ENCODE peak calls at places on chromosomes 16 and 17, in four cellular contexts. X, T, S and F are unnamed samples.

GRCh38 chr16:31352344-31353115 is 2.4 kb upstream of the ITGAX start:
- DNase-seq in T (no peak), S (no peak), X (no peak), F (no peak)

GRCh38 chr17:37696366-37696765 is 48.5 kb downstream of the HNF1B start:
- DNase-seq in T (no peak), S (no peak), X (no peak), F (no peak)

GRCh38 chr16:735982-736453 is 4.8 kb downstream of the CIAO3 start:
- DNase-seq in T (no peak), S (no peak), X (no peak), F (no peak)

GRCh38 chr16:79613009-79613408 is 12.5 kb upstream of the MAF start:
- DNase-seq in S (peak; percentile 63), X (no peak), T (no peak), F (peak; percentile 36)

GRCh38 chr16:85216522-85217375 is 104.5 kb upstream of the CIBAR2 start:
- DNase-seq in X (no peak), T (no peak), S (no peak), F (no peak)

GRCh38 chr16:67400901-67401300 is 7.6 kb upstream of the TPPP3 start:
- DNase-seq in X (no peak), T (no peak), S (no peak), F (no peak)

GRCh38 chr16:89971495-89972243 is 23.1 kb downstream of the DEF8 start:
- DNase-seq in S (no peak), T (peak; percentile 3), X (no peak), F (peak; percentile 9)

GRCh38 chr16:9946022-9946720 is 236.1 kb downstream of the GRIN2A start:
- DNase-seq in X (no peak), S (no peak), T (no peak), F (no peak)

GRCh38 chr17:51668963-51669246 is 408.6 kb downstream of the UTP18 start:
- DNase-seq in T (no peak), X (no peak), S (no peak), F (no peak)

GRCh38 chr17:57273471-57273870 is 17.1 kb downstream of the MSI2 start:
- DNase-seq in T (no peak), X (no peak), S (peak; percentile 64), F (peak; percentile 59)

GRCh38 chr16:17303101-17303500 is 167.7 kb downstream of the XYLT1 start:
- DNase-seq in T (no peak), S (no peak), X (no peak), F (no peak)

GRCh38 chr17:17564896-17565295 is 26.6 kb downstream of the PEMT start:
- DNase-seq in X (no peak), T (no peak), S (no peak), F (no peak)

GRCh38 chr16:88627531-88628411 is 10.6 kb upstream of the IL17C start:
- DNase-seq in S (no peak), T (no peak), X (no peak), F (no peak)

GRCh38 chr16:68481636-68482035 is 33.3 kb upstream of the SMPD3 start:
- DNase-seq in S (no peak), T (no peak), X (no peak), F (no peak)

GRCh38 chr17:81405382-81406005 is 10.2 kb downstream of the BAHCC1 start:
- DNase-seq in S (no peak), X (peak; percentile 95), T (peak; percentile 98), F (no peak)

GRCh38 chr17:33039874-33040273 is 48.2 kb downstream of the SPACA3 start:
- DNase-seq in T (peak; percentile 67), X (no peak), S (peak; percentile 88), F (peak; percentile 88)

GRCh38 chr16:1771072-1771863 is at the start of gene NME3:
- DNase-seq in T (peak; percentile 50), X (peak; percentile 79), S (peak; percentile 35), F (peak; percentile 73)

GRCh38 chr16:66696669-66697630 is at the start of gene CMTM4:
- DNase-seq in X (peak; percentile 89), S (peak; percentile 71), T (peak; percentile 72), F (peak; percentile 92)

GRCh38 chr17:39867891-39868553 is at the start of gene ZPBP2:
- DNase-seq in T (no peak), X (no peak), S (no peak), F (no peak)

GRCh38 chr16:82751020-82751419 is 124.3 kb downstream of the CDH13 start:
- DNase-seq in X (no peak), S (no peak), T (no peak), F (no peak)

GRCh38 chr16:82753821-82754220 is 127.1 kb downstream of the CDH13 start:
- DNase-seq in S (peak; percentile 28), X (no peak), T (peak; percentile 31), F (peak; percentile 58)

GRCh38 chr16:82744958-82745357 is 118.2 kb downstream of the CDH13 start:
- DNase-seq in X (no peak), S (no peak), T (no peak), F (no peak)

GRCh38 chr16:82750078-82750477 is 123.3 kb downstream of the CDH13 start:
- DNase-seq in X (no peak), T (no peak), S (no peak), F (no peak)

GRCh38 chr16:82748026-82748425 is 121.3 kb downstream of the CDH13 start:
- DNase-seq in T (peak; percentile 92), S (no peak), X (no peak), F (no peak)
- TF ChIP-seq CTCF in T (peak; percentile 54), S (peak; percentile 17), X (no peak), F (no peak)

DNA sequence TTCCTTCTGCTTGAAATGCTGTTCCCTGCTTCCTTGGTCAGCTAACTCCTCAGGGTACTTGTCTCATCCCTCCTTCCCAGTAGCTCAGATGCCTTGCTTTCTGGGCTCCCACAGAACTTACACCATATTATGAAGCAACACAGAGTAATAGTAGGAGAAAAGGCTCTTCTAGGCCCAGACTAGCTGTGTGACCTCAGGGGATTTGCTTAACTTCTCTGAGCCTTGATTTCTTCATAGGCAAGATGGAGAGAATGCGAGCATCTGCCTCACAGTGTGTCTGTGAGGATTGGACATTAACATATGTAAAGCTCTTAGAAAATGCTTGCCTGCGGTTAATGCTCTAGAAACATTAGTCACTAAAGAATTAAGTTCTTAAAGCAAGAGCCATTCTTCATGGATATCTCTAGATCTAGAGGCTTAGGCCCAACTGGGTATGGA is 22.3 kb upstream of the PECAM1 start:
- DNase-seq in T (no peak), S (no peak), X (no peak), F (no peak)
- H3K4me3 ChIP-seq in T (no peak overlapping the region), S (no peak overlapping the region), X (no peak overlapping the region), F (no peak overlapping the region)

GRCh38 chr17:77145635-77146632 is 5.2 kb downstream of the SEC14L1 start:
- DNase-seq in S (no peak), T (peak; percentile 75), X (no peak), F (peak; percentile 46)
- TF ChIP-seq CTCF in S (peak; percentile 26), T (peak; percentile 35), X (peak; percentile 16), F (peak; percentile 30)

GRCh38 chr16:86680137-86680536 is 101.8 kb downstream of the FOXL1 start:
- DNase-seq in S (peak; percentile 56), T (peak; percentile 85), X (no peak), F (peak; percentile 55)
- H3K4me3 ChIP-seq in S (no peak overlapping the region), T (no peak overlapping the region), X (no peak overlapping the region), F (no peak overlapping the region)

DNA sequence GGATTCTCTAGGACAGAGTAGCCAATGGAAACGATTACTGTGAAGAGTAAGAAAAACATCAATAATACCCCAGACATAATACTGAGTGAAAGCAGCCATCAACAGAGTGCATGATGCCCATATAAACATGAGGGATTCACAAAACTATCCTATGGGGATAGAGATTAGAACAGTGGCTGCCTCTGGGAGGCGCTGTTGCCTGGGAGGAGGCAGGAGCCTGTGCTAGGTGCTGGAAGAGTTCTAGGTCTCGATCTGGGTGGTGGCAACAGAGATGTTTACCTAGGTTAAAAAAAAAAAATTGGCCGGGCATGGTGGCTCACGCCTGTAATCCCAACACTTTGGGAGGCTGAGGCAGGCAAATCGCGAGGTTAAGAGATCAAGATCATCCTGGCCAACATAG is 7.9 kb downstream of the FA2H start:
- DNase-seq in T (no peak), X (no peak), S (no peak), F (no peak)
- TF ChIP-seq CTCF in T (no peak), X (no peak), S (no peak), F (no peak)

DNA sequence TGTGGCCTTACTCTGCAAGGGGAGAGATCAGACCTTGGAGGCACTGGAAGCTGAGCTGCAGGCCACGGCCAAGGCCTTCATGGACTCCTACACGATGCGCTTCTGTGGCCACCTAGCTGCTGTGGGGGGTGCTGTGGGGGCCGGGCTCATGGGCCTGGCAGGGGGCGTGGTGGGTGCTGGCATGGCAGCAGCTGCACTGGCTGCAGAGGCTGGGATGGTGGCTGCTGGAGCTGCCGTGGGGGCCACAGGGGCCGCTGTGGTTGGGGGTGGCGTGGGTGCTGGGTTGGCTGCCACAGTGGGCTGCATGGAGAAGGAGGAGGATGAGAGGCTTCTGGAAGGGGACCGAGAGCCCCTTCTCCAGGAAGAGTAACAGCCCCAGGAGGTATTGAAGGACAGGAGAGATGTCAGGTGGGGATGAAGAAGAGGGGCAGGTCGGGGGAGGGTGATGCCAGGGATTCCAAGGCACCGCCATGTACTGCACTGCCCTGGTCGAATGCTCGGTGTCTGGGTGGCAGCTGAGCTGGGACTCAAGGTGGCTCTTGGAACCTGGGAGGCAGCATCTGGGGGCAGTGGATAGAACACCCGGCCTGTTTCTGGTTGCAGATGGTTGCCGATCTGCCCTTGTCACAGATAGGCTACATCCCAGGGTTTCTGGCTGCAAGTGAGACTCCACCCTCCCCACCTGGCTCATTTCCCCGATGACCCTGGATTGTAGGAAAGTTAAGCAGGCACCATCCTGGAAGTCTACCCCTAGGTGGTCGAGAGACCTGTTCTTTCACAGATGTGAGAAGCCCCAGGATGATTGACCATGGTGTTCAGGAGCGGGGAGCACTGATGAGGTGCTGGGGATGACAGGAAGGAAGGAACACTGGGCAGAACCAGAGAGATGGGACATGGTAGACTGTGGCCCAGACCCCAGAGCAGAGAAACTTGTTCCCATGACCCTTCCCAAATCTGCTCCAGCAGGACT is 5.1 kb downstream of the RNF112 start:
- DNase-seq in S (no peak), X (no peak), T (no peak), F (no peak)
- H3K4me3 ChIP-seq in S (no peak overlapping the region), X (no peak overlapping the region), T (no peak overlapping the region), F (no peak overlapping the region)

DNA sequence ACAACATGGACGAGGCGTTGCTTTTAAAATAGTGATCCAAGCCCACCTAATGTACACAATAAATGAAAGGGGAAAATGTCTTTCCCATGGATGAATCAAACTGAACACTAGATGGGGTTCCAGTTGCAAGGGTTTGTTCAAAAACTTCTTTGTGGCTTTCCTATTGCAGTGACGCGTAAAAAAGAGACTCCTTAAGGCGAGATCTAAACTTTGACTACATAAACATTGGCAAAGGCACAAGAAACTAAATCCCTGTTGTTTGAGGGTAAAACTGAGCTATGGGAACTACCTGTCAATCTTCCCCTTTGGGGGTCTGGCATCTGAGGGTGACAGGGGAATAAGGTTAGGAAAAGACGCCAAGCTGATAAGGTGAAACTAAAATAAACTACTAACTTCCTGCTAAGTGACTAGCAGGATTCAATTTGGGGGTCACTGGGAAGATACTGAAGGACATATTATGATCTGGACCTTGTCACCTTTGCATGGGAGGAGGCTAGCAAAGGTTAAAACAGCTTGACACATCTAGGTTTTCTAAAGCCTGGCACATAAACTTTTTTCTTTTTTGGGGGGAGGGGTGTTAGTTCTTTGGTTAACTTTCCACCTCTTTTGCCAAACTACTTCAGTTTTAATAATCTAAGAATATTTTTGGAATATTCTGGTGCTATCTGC is 4.7 kb downstream of the SALL1 start:
- DNase-seq in T (peak; percentile 71), X (no peak), S (peak; percentile 2), F (no peak)
- TF ChIP-seq CTCF in T (peak; percentile 59), X (peak; percentile 38), S (no peak), F (peak; percentile 26)

GRCh38 chr17:64494121-64494520 is 2.7 kb downstream of the POLG2 start:
- DNase-seq in X (no peak), S (no peak), T (no peak), F (no peak)
- H3K4me3 ChIP-seq in X (no peak overlapping the region), S (no peak overlapping the region), T (no peak overlapping the region), F (no peak overlapping the region)